ENCODE peak calls at places on chromosomes 2 and 18, in seven cellular contexts. P is HFF-Myc; K is activated CD8-positive, alpha-beta memory T cell treated with anti-CD3 and anti-CD28 coated beads, Interleukin-2, amount 50 U/mL, for 48 hours; Q is psoas muscle; M is tibial artery; B is bronchial epithelial cell; C is CMK. H is an unnamed sample.

GRCh38 chr18:36697905-36698304 is 130.9 kb downstream of the TPGS2 start:
- DNase-seq in P (no peak), K (no peak), Q (peak; percentile 50), M (peak; percentile 46), B (peak; percentile 94), C (no peak), H (peak; percentile 84)

GRCh38 chr2:204986641-204987040 is 441.4 kb downstream of the PARD3B start:
- DNase-seq in P (no peak), K (no peak), Q (no peak), M (no peak), B (no peak), C (no peak), H (no peak)

GRCh38 chr2:212974692-212975091 is 176.7 kb downstream of the IKZF2 start:
- DNase-seq in P (no peak), K (no peak), Q (no peak), M (no peak), B (peak; percentile 91), C (no peak), H (peak; percentile 79)

GRCh38 chr2:197028230-197028629 is 101.7 kb upstream of the PGAP1 start:
- DNase-seq in P (peak; percentile 63), K (no peak), Q (no peak), M (no peak), B (peak; percentile 48), C (no peak), H (no peak)

GRCh38 chr2:219460424-219460926 is 25.8 kb downstream of the SPEG start:
- DNase-seq in P (no peak), K (no peak), Q (peak; percentile 90), M (peak; percentile 87), B (no peak), C (peak; percentile 67), H (no peak)

GRCh38 chr2:25164526-25164925 is 3.9 kb downstream of the POMC start:
- DNase-seq in P (no peak), K (no peak), Q (no peak), M (no peak), B (no peak), C (no peak), H (no peak)

GRCh38 chr2:160347269-160347863 is 146.2 kb downstream of the RBMS1 start:
- DNase-seq in P (no peak), K (no peak), Q (no peak), M (no peak), B (no peak), C (no peak), H (no peak)

GRCh38 chr2:196169521-196169920 is 1.9 kb downstream of the STK17B start:
- DNase-seq in P (no peak), K (no peak), Q (no peak), M (no peak), B (no peak), C (no peak), H (no peak)

GRCh38 chr2:18413794-18414396 is 146.6 kb downstream of the RDH14 start:
- DNase-seq in P (no peak), K (no peak), Q (no peak), M (peak; percentile 55), B (peak; percentile 88), C (no peak), H (peak; percentile 63)

GRCh38 chr2:147460140-147460539 is 384.7 kb upstream of the ACVR2A start:
- DNase-seq in P (no peak), K (no peak), Q (no peak), M (peak; percentile 52), B (peak; percentile 88), C (no peak), H (peak; percentile 0)

GRCh38 chr18:8389391-8390340 is 219.6 kb upstream of the RAB12 start:
- DNase-seq in P (peak; percentile 42), K (peak; percentile 62), Q (peak; percentile 76), M (peak; percentile 63), B (peak; percentile 73), C (peak; percentile 2), H (peak; percentile 40)

GRCh38 chr2:28137221-28137620 is 246.7 kb downstream of the BABAM2 start:
- DNase-seq in P (peak; percentile 44), K (no peak), Q (no peak), M (peak; percentile 29), B (peak; percentile 40), C (no peak), H (peak; percentile 89)

GRCh38 chr2:23976883-23977282 is 33.0 kb upstream of the MFSD2B start:
- DNase-seq in P (no peak), K (no peak), Q (no peak), M (no peak), B (no peak), C (no peak), H (no peak)

GRCh38 chr2:229715895-229716507 is 1.6 kb upstream of the DNER start:
- DNase-seq in P (no peak), K (no peak), Q (no peak), M (no peak), B (peak; percentile 50), C (peak; percentile 8), H (no peak)

GRCh38 chr2:184680825-184681224 is 82.5 kb downstream of the ZNF804A start:
- DNase-seq in P (no peak), K (no peak), Q (no peak), M (no peak), B (no peak), C (no peak), H (no peak)

GRCh38 chr2:64987001-64987962 is 1.9 kb upstream of the SLC1A4 start:
- DNase-seq in P (no peak), K (no peak), Q (no peak), M (no peak), B (peak; percentile 72), C (peak; percentile 15), H (no peak)

GRCh38 chr2:146642066-146642465 is 1202.8 kb upstream of the ACVR2A start:
- DNase-seq in P (no peak), K (no peak), Q (no peak), M (no peak), B (peak; percentile 39), C (no peak), H (no peak)

GRCh38 chr18:32881009-32881408 is 108.2 kb upstream of the KLHL14 start:
- DNase-seq in P (no peak), K (no peak), Q (no peak), M (no peak), B (no peak), C (no peak), H (no peak)

GRCh38 chr2:183032200-183032794 is 6.0 kb downstream of the NCKAP1 start:
- DNase-seq in P (no peak), K (no peak), Q (no peak), M (no peak), B (peak; percentile 70), C (no peak), H (no peak)

GRCh38 chr18:28048612-28049011 is 128.3 kb downstream of the CDH2 start:
- DNase-seq in P (no peak), K (no peak), Q (no peak), M (no peak), B (no peak), C (no peak), H (no peak)

GRCh38 chr2:230931556-230932231 is 6.7 kb upstream of the GPR55 start:
- DNase-seq in P (no peak), K (peak; percentile 49), Q (no peak), M (no peak), B (no peak), C (no peak), H (no peak)

GRCh38 chr2:190069936-190070696 is 7.6 kb upstream of the MSTN start:
- DNase-seq in P (peak; percentile 40), K (no peak), Q (no peak), M (no peak), B (peak; percentile 67), C (peak; percentile 12), H (peak; percentile 43)

GRCh38 chr2:215697496-215697895 is 261.6 kb upstream of the FN1 start:
- DNase-seq in P (no peak), K (no peak), Q (no peak), M (no peak), B (no peak), C (no peak), H (no peak)

GRCh38 chr2:100105678-100106054 is 36.7 kb downstream of the AFF3 start:
- DNase-seq in P (no peak), K (no peak), Q (no peak), M (no peak), B (no peak), C (no peak), H (no peak)

H was measured in GM04504.